ENCODE peak calls at places on chromosomes 11 and 22, in four cellular contexts. One of them, this sample, is unnamed.

GRCh38 chr22:42905702-42906183 is 48.7 kb upstream of the ARFGAP3 start:
- DNase-seq in left ventricle myocardium inferior: peak; percentile 74
- DNase-seq in upper lobe of right lung: peak; percentile 75
- DNase-seq in CD8-positive, alpha-beta T cell: no peak
- DNase-seq in this sample: no peak

GRCh38 chr11:67680701-67681472 is 6.5 kb upstream of the ALDH3B2 start:
- DNase-seq in left ventricle myocardium inferior: no peak
- DNase-seq in upper lobe of right lung: no peak
- DNase-seq in CD8-positive, alpha-beta T cell: no peak
- DNase-seq in this sample: no peak

GRCh38 chr11:2747236-2748015 is 47.6 kb upstream of the KCNQ1OT1 start:
- DNase-seq in left ventricle myocardium inferior: peak; percentile 1
- DNase-seq in upper lobe of right lung: peak; percentile 51
- DNase-seq in CD8-positive, alpha-beta T cell: no peak
- DNase-seq in this sample: no peak

GRCh38 chr11:124725719-124726105 is 14.0 kb upstream of the NRGN start:
- DNase-seq in left ventricle myocardium inferior: no peak
- DNase-seq in upper lobe of right lung: no peak
- DNase-seq in CD8-positive, alpha-beta T cell: no peak
- DNase-seq in this sample: no peak

GRCh38 chr11:131511794-131512193 is 141.4 kb downstream of the NTM start:
- DNase-seq in left ventricle myocardium inferior: no peak
- DNase-seq in upper lobe of right lung: no peak
- DNase-seq in CD8-positive, alpha-beta T cell: no peak
- DNase-seq in this sample: no peak

GRCh38 chr11:17391493-17392355 is 3.3 kb upstream of the KCNJ11 start:
- DNase-seq in left ventricle myocardium inferior: no peak
- DNase-seq in upper lobe of right lung: no peak
- DNase-seq in CD8-positive, alpha-beta T cell: no peak
- DNase-seq in this sample: no peak

GRCh38 chr11:2089536-2090165 is 49.5 kb downstream of the IGF2 start:
- DNase-seq in left ventricle myocardium inferior: no peak
- DNase-seq in upper lobe of right lung: peak; percentile 26
- DNase-seq in CD8-positive, alpha-beta T cell: no peak
- DNase-seq in this sample: peak; percentile 7

GRCh38 chr22:48531108-48531507 is 1296.6 kb downstream of the BRD1 start:
- DNase-seq in left ventricle myocardium inferior: no peak
- DNase-seq in upper lobe of right lung: no peak
- DNase-seq in CD8-positive, alpha-beta T cell: no peak
- DNase-seq in this sample: no peak

GRCh38 chr11:122731500-122731913 is 76.0 kb downstream of the UBASH3B start:
- DNase-seq in left ventricle myocardium inferior: no peak
- DNase-seq in upper lobe of right lung: no peak
- DNase-seq in CD8-positive, alpha-beta T cell: no peak
- DNase-seq in this sample: no peak

GRCh38 chr22:45680932-45681700 is 9.5 kb downstream of the ATXN10 start:
- DNase-seq in left ventricle myocardium inferior: no peak
- DNase-seq in upper lobe of right lung: no peak
- DNase-seq in CD8-positive, alpha-beta T cell: no peak
- DNase-seq in this sample: no peak

GRCh38 chr22:24420072-24420976 is 7.1 kb upstream of the ADORA2A start:
- DNase-seq in left ventricle myocardium inferior: no peak
- DNase-seq in upper lobe of right lung: no peak
- DNase-seq in CD8-positive, alpha-beta T cell: no peak
- DNase-seq in this sample: no peak

GRCh38 chr11:16299390-16299789 is 57.0 kb downstream of the SOX6 start:
- DNase-seq in left ventricle myocardium inferior: no peak
- DNase-seq in upper lobe of right lung: no peak
- DNase-seq in CD8-positive, alpha-beta T cell: no peak
- DNase-seq in this sample: no peak
- TF ChIP-seq CTCF in left ventricle myocardium inferior: no peak
- TF ChIP-seq CTCF in upper lobe of right lung: no peak
- TF ChIP-seq CTCF in CD8-positive, alpha-beta T cell: no peak
- TF ChIP-seq CTCF in this sample: no peak

GRCh38 chr11:117376517-117376916 is 48.9 kb downstream of the CEP164 start:
- DNase-seq in left ventricle myocardium inferior: peak; percentile 36
- DNase-seq in upper lobe of right lung: no peak
- DNase-seq in CD8-positive, alpha-beta T cell: no peak
- DNase-seq in this sample: no peak

GRCh38 chr11:117374316-117374715 is 46.7 kb downstream of the CEP164 start:
- DNase-seq in left ventricle myocardium inferior: no peak
- DNase-seq in upper lobe of right lung: no peak
- DNase-seq in CD8-positive, alpha-beta T cell: no peak
- DNase-seq in this sample: no peak

GRCh38 chr11:117378966-117379865 is 51.6 kb downstream of the CEP164 start:
- DNase-seq in left ventricle myocardium inferior: peak; percentile 43
- DNase-seq in upper lobe of right lung: no peak
- DNase-seq in CD8-positive, alpha-beta T cell: no peak
- DNase-seq in this sample: no peak

GRCh38 chr11:117371453-117371852 is 43.8 kb downstream of the CEP164 start:
- DNase-seq in left ventricle myocardium inferior: no peak
- DNase-seq in upper lobe of right lung: no peak
- DNase-seq in CD8-positive, alpha-beta T cell: no peak
- DNase-seq in this sample: no peak

GRCh38 chr11:117375960-117376359 is 48.3 kb downstream of the CEP164 start:
- DNase-seq in left ventricle myocardium inferior: no peak
- DNase-seq in upper lobe of right lung: no peak
- DNase-seq in CD8-positive, alpha-beta T cell: no peak
- DNase-seq in this sample: no peak
- TF ChIP-seq CTCF in left ventricle myocardium inferior: no peak
- TF ChIP-seq CTCF in upper lobe of right lung: no peak
- TF ChIP-seq CTCF in CD8-positive, alpha-beta T cell: no peak
- TF ChIP-seq CTCF in this sample: no peak

DNA sequence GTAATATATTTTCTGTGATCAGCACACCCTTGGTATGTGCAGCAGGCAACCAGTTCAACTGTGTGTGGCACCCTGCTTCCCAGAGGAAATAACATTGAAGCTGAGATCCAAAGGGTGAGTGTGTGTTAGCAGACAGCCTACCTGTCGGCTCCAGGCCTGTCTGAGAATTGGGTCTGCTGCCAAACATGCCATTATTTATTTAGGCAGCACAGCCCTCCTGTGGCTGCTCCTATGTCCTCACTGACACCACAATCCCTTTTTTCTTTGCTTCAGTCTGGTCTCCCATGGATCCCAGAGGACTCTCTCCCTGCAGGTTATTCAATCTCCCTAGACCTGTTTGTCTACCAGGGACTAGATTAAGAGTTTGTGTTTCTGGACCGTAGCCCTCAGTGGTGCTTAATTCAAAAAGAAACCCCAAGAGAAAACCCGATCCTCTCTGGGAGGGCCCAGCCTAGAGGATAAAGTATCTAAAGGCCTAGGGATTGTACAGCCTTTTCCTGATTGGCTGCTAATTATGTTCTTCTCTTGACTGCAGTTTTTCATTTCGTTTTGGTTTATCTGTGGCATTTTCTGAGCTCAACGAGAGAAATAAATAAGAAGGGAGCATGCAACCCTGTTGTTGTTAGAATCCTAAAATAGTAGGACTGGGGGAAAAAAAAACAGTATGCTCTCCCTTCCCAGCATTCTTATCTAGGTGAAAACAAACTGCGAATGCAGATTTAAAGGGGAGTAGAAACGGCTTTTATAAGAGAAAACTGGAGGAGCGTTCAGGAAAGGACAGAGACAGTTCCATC is 24.1 kb downstream of the KCNE3 start:
- DNase-seq in left ventricle myocardium inferior: no peak
- DNase-seq in upper lobe of right lung: no peak
- DNase-seq in CD8-positive, alpha-beta T cell: no peak
- DNase-seq in this sample: no peak
- TF ChIP-seq CTCF in left ventricle myocardium inferior: peak; percentile 39
- TF ChIP-seq CTCF in upper lobe of right lung: no peak
- TF ChIP-seq CTCF in CD8-positive, alpha-beta T cell: no peak
- TF ChIP-seq CTCF in this sample: no peak

GRCh38 chr11:64359712-64360402 is 895 bp downstream of the RPS6KA4 start:
- DNase-seq in left ventricle myocardium inferior: no peak
- DNase-seq in upper lobe of right lung: peak; percentile 70
- DNase-seq in CD8-positive, alpha-beta T cell: peak; percentile 25
- DNase-seq in this sample: no peak
- TF ChIP-seq CTCF in left ventricle myocardium inferior: no peak
- TF ChIP-seq CTCF in upper lobe of right lung: no peak
- TF ChIP-seq CTCF in CD8-positive, alpha-beta T cell: no peak
- TF ChIP-seq CTCF in this sample: no peak

GRCh38 chr22:44463151-44463550 is 34.9 kb downstream of the RTL6 start:
- DNase-seq in left ventricle myocardium inferior: no peak
- DNase-seq in upper lobe of right lung: no peak
- DNase-seq in CD8-positive, alpha-beta T cell: no peak
- DNase-seq in this sample: no peak
- TF ChIP-seq CTCF in left ventricle myocardium inferior: no peak
- TF ChIP-seq CTCF in upper lobe of right lung: no peak
- TF ChIP-seq CTCF in CD8-positive, alpha-beta T cell: no peak
- TF ChIP-seq CTCF in this sample: no peak

DNA sequence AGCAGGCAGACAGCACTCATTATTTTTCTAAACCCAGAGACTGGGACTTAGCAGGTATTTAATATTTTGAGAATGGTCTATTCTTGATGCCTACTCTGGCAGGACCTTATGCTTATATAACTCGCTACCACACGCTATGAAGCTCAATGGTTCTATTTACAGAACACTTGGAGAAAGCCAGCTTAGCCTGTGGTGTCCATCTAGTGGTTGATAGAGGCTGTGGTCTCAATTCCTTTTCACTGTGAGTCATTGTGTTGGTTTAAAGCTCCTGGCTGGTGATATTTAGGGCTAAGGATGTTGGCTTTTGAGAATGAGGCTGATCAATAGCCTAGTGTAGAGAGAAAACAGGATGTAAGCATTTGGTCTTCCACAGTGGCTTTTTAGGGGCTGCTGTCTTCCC is 206.4 kb downstream of the DBX1 start:
- DNase-seq in left ventricle myocardium inferior: no peak
- DNase-seq in upper lobe of right lung: no peak
- DNase-seq in CD8-positive, alpha-beta T cell: no peak
- DNase-seq in this sample: no peak
- TF ChIP-seq CTCF in left ventricle myocardium inferior: peak; percentile 66
- TF ChIP-seq CTCF in upper lobe of right lung: peak; percentile 35
- TF ChIP-seq CTCF in CD8-positive, alpha-beta T cell: no peak
- TF ChIP-seq CTCF in this sample: no peak

GRCh38 chr11:8810331-8811301 is 100.4 kb upstream of the AKIP1 start:
- DNase-seq in left ventricle myocardium inferior: peak; percentile 81
- DNase-seq in upper lobe of right lung: peak; percentile 91
- DNase-seq in CD8-positive, alpha-beta T cell: no peak
- DNase-seq in this sample: peak; percentile 30
- TF ChIP-seq CTCF in left ventricle myocardium inferior: no peak
- TF ChIP-seq CTCF in upper lobe of right lung: no peak
- TF ChIP-seq CTCF in CD8-positive, alpha-beta T cell: no peak
- TF ChIP-seq CTCF in this sample: no peak

GRCh38 chr11:30131535-30131934 is 99.3 kb upstream of the FSHB start:
- DNase-seq in left ventricle myocardium inferior: no peak
- DNase-seq in upper lobe of right lung: no peak
- DNase-seq in CD8-positive, alpha-beta T cell: no peak
- DNase-seq in this sample: no peak
- TF ChIP-seq CTCF in left ventricle myocardium inferior: peak; percentile 44
- TF ChIP-seq CTCF in upper lobe of right lung: no peak
- TF ChIP-seq CTCF in CD8-positive, alpha-beta T cell: no peak
- TF ChIP-seq CTCF in this sample: no peak

This sample was measured in natural killer cell.